ENCODE peak calls at places on chromosomes 5 and 9, in five cellular contexts. S is mesenchymal stem cell, A is IMR-90, X is mesendoderm, B is neuronal stem cell. C is an unnamed sample.

GRCh38 chr9:98908897-98909634 is 34.6 kb upstream of the COL15A1 start:
- DNase-seq in S (no peak), A (peak), X (no peak), B (no peak), C (no peak)

GRCh38 chr5:114176356-114176755 is 185.5 kb upstream of the KCNN2 start:
- DNase-seq in S (no peak), A (peak), X (no peak), B (no peak), C (no peak)

GRCh38 chr9:82991684-82992083 is 71.3 kb downstream of the RASEF start:
- DNase-seq in S (no peak), A (no peak), X (no peak), B (no peak), C (no peak)

GRCh38 chr5:1142886-1143669 is 31.2 kb upstream of the SLC12A7 start:
- DNase-seq in S (no peak), A (no peak), X (no peak), B (no peak), C (no peak)

GRCh38 chr5:33379757-33380156 is 61.0 kb upstream of the TARS1 start:
- DNase-seq in S (peak), A (peak), X (peak), B (peak), C (peak)

GRCh38 chr9:82604947-82605656 is 457.8 kb downstream of the RASEF start:
- DNase-seq in S (peak), A (peak), X (no peak), B (no peak), C (no peak)

GRCh38 chr5:139426222-139426885 is 13.0 kb downstream of the DNAJC18 start:
- DNase-seq in S (peak), A (peak), X (no peak), B (no peak), C (no peak)

GRCh38 chr9:112532427-112532826 is 45.8 kb downstream of the KIAA1958 start:
- DNase-seq in S (peak), A (peak), X (no peak), B (no peak), C (no peak)

GRCh38 chr9:131714161-131714646 is 25.7 kb downstream of the RAPGEF1 start:
- DNase-seq in S (peak), A (peak), X (no peak), B (no peak), C (no peak)

GRCh38 chr9:1125741-1126140 is 75.6 kb downstream of the DMRT2 start:
- DNase-seq in S (no peak), A (peak), X (no peak), B (no peak), C (no peak)

GRCh38 chr9:14159440-14160222 is 154.3 kb downstream of the NFIB start:
- DNase-seq in S (no peak), A (peak), X (no peak), B (no peak), C (no peak)

GRCh38 chr5:69238760-69239251 is 4.1 kb downstream of the CDK7 start:
- DNase-seq in S (peak), A (peak), X (no peak), B (no peak), C (no peak)

GRCh38 chr5:111584651-111585050 is 72.3 kb upstream of the STARD4 start:
- DNase-seq in S (peak), A (peak), X (peak), B (no peak), C (no peak)

GRCh38 chr9:92773810-92774209 is 9.2 kb upstream of the BICD2 start:
- DNase-seq in S (no peak), A (no peak), X (no peak), B (no peak), C (no peak)

GRCh38 chr9:73892371-73892770 is 604.8 kb upstream of the RORB start:
- DNase-seq in S (no peak), A (no peak), X (no peak), B (no peak), C (no peak)

GRCh38 chr5:34474573-34475021 is 181.5 kb upstream of the RAI14 start:
- DNase-seq in S (peak), A (peak), X (peak), B (peak), C (peak)

GRCh38 chr5:132688536-132689409 is 15.0 kb downstream of the IL4 start:
- DNase-seq in S (no peak), A (peak), X (no peak), B (no peak), C (no peak)

GRCh38 chr9:95083086-95083768 is 234.3 kb downstream of the FANCC start:
- DNase-seq in S (no peak), A (no peak), X (no peak), B (no peak), C (no peak)

GRCh38 chr9:32631991-32632390 is 3.5 kb downstream of the TAF1L start:
- DNase-seq in S (no peak), A (no peak), X (no peak), B (no peak), C (no peak)

GRCh38 chr5:51395666-51396356 is 12.6 kb downstream of the ISL1 start:
- DNase-seq in S (no peak), A (no peak), X (no peak), B (no peak), C (no peak)

GRCh38 chr5:169354263-169354662 is 53.3 kb upstream of the SLIT3 start:
- DNase-seq in S (peak), A (peak), X (no peak), B (no peak), C (no peak)

GRCh38 chr5:138542120-138542955 is 698 bp downstream of the ETF1 start:
- DNase-seq in S (no peak), A (peak), X (peak), B (no peak), C (no peak)

GRCh38 chr5:108924457-108924961 is 176.8 kb downstream of the FER start:
- DNase-seq in S (no peak), A (no peak), X (peak), B (no peak), C (no peak)

DNA sequence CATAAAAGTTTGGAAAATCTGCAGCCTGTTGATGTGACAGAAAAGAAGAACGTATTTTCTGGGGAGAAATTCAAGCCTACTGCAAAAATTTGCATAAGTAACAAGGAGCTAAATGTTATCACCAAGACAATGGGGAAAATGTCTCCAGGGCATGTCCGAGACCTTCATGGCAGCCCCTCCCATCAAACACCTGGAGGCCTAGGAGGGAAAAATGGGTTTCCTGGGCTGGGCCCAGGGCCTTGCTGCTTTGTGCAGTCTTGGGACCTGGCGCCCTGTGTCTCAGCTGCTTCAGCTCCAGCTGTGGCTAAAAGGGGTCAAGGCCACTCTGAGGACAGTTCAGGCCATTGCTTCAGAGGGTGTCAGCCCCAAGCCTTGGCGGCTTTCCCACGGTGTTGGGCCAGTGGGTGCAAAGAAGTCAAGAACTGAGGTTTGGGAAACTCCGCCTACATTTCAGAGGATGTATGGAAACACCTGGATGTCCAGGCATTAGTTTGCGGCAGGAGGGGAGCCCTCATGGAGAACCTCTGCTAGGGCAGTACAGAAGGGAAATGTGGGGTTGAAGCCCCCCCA is 13.1 kb downstream of the CERT1 start:
- DNase-seq in S (no peak), A (no peak), X (peak), B (no peak), C (peak)
- H4K8ac ChIP-seq in S (no peak), A (no peak), X (no peak), B (no peak), C (no peak)

GRCh38 chr5:54309751-54310432 is 481 bp downstream of the ARL15 start:
- DNase-seq in S (peak), A (peak), X (peak), B (peak), C (no peak)

GRCh38 chr5:54306893-54307292 is 3.5 kb downstream of the ARL15 start:
- DNase-seq in S (no peak), A (no peak), X (no peak), B (no peak), C (no peak)

GRCh38 chr5:54309237-54309636 is 1.1 kb downstream of the ARL15 start:
- DNase-seq in S (peak), A (peak), X (no peak), B (no peak), C (no peak)

GRCh38 chr5:54305737-54306136 is 4.6 kb downstream of the ARL15 start:
- DNase-seq in S (no peak), A (no peak), X (no peak), B (no peak), C (no peak)

GRCh38 chr5:54307583-54307982 is 2.8 kb downstream of the ARL15 start:
- DNase-seq in S (no peak), A (no peak), X (no peak), B (no peak), C (no peak)
- H2BK15ac ChIP-seq in S (no peak), A (no peak), X (no peak), B (no peak), C (no peak)

GRCh38 chr9:130173462-130173876 is 1.3 kb downstream of the NCS1 start:
- DNase-seq in S (no peak), A (peak), X (no peak), B (no peak), C (no peak)

GRCh38 chr9:130171226-130172148 is 717 bp upstream of the NCS1 start:
- DNase-seq in S (no peak), A (no peak), X (peak), B (no peak), C (peak)

GRCh38 chr9:130172161-130172857 is at the start of gene NCS1:
- DNase-seq in S (peak), A (peak), X (peak), B (peak), C (peak)

GRCh38 chr9:130174025-130174424 is 1.8 kb downstream of the NCS1 start:
- DNase-seq in S (no peak), A (no peak), X (no peak), B (no peak), C (no peak)

DNA sequence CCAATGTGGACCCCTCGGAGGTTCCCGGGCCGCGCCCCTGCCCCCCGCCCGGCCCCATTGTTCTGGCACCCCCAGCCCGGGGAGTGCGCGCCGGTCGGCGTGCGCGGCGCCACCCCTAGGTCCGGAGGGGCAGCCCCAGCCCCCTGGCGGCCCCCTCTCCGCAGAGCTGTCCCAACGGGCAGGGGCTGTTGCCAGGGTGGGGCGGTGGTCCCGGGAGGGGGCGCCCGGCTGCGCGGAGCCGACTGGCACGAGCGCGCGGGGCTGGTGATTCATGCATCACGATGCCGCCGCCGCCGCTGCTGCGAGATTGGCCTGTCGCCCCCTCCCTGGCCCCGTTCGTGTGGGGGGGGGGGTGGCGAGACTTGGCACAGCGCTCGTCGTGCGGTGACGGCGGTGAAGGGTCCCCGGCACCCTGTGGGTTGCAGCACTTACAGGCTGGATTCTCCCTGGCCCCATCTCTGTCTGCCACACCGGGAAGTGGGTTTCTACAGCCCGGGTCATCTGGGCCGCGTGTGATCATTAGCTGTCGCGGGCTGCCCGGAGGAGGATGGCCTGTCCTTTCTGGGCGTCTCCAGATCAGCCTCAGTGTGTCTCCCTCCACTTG is 756 bp downstream of the NCS1 start:
- DNase-seq in S (peak), A (no peak), X (peak), B (no peak), C (no peak)
- H4K8ac ChIP-seq in S (peak), A (peak), X (no peak), B (no peak), C (no peak)

GRCh38 chr9:134537891-134538520 is 103.6 kb upstream of the COL5A1 start:
- DNase-seq in S (no peak), A (no peak), X (no peak), B (no peak), C (no peak)

GRCh38 chr9:134541373-134541747 is 100.2 kb upstream of the COL5A1 start:
- DNase-seq in S (no peak), A (no peak), X (no peak), B (no peak), C (no peak)

GRCh38 chr9:134539613-134540012 is 102.0 kb upstream of the COL5A1 start:
- DNase-seq in S (peak), A (peak), X (no peak), B (no peak), C (no peak)

GRCh38 chr9:134538856-134539562 is 102.6 kb upstream of the COL5A1 start:
- DNase-seq in S (no peak), A (no peak), X (no peak), B (no peak), C (no peak)

GRCh38 chr9:134540441-134541372 is 100.9 kb upstream of the COL5A1 start:
- DNase-seq in S (no peak), A (no peak), X (no peak), B (no peak), C (no peak)
- H2BK15ac ChIP-seq in S (peak), A (no peak), X (no peak), B (no peak), C (no peak)

GRCh38 chr5:93145019-93145418 is 436.0 kb downstream of the NR2F1-AS1 start:
- DNase-seq in S (no peak), A (no peak), X (no peak), B (no peak), C (no peak)
- H4K8ac ChIP-seq in S (no peak), A (no peak), X (no peak), B (no peak), C (no peak)